ENCODE peak calls at places on chromosomes 4 and X, in nine cellular contexts. One of them, this sample, is unnamed.
A peak's percentile ranks its signal among the peaks of the same experiment; 100 is the strongest.

GRCh38 chrX:107894038-107894437 is 68.4 kb downstream of the MID2 start:
- DNase-seq in Calu3: peak; percentile 42
- DNase-seq in stimulated activated CD8-positive, alpha-beta memory T cell treated with anti-CD3 and anti-CD28 coated beads, Interleukin-4, amount 100 ng/mL, for 24 hours: no peak
- DNase-seq in frontal cortex: peak; percentile 1
- DNase-seq in non-pigmented ciliary epithelial cell: no peak
- DNase-seq in K562: peak; percentile 36
- DNase-seq in NCI-H524: peak; percentile 58
- DNase-seq in posterior cingulate gyrus: no peak
- DNase-seq in H54: peak; percentile 21
- DNase-seq in this sample: peak; percentile 7

GRCh38 chrX:4588056-4588455 is 874.6 kb upstream of the PRKX start:
- DNase-seq in Calu3: no peak
- DNase-seq in stimulated activated CD8-positive, alpha-beta memory T cell treated with anti-CD3 and anti-CD28 coated beads, Interleukin-4, amount 100 ng/mL, for 24 hours: no peak
- DNase-seq in frontal cortex: no peak
- DNase-seq in non-pigmented ciliary epithelial cell: no peak
- DNase-seq in K562: no peak
- DNase-seq in NCI-H524: no peak
- DNase-seq in posterior cingulate gyrus: no peak
- DNase-seq in H54: no peak
- DNase-seq in this sample: no peak

GRCh38 chr4:154364012-154364863 is 127.4 kb downstream of the DCHS2 start:
- DNase-seq in Calu3: no peak
- DNase-seq in stimulated activated CD8-positive, alpha-beta memory T cell treated with anti-CD3 and anti-CD28 coated beads, Interleukin-4, amount 100 ng/mL, for 24 hours: no peak
- DNase-seq in frontal cortex: no peak
- DNase-seq in non-pigmented ciliary epithelial cell: no peak
- DNase-seq in K562: no peak
- DNase-seq in NCI-H524: no peak
- DNase-seq in posterior cingulate gyrus: no peak
- DNase-seq in H54: no peak
- DNase-seq in this sample: no peak

GRCh38 chr4:176409627-176410026 is 89.9 kb downstream of the SPCS3 start:
- DNase-seq in Calu3: no peak
- DNase-seq in stimulated activated CD8-positive, alpha-beta memory T cell treated with anti-CD3 and anti-CD28 coated beads, Interleukin-4, amount 100 ng/mL, for 24 hours: no peak
- DNase-seq in frontal cortex: no peak
- DNase-seq in non-pigmented ciliary epithelial cell: no peak
- DNase-seq in K562: no peak
- DNase-seq in NCI-H524: no peak
- DNase-seq in posterior cingulate gyrus: no peak
- DNase-seq in H54: no peak
- DNase-seq in this sample: no peak

GRCh38 chrX:111511477-111511876 is at the start of gene SERTM2:
- DNase-seq in Calu3: no peak
- DNase-seq in stimulated activated CD8-positive, alpha-beta memory T cell treated with anti-CD3 and anti-CD28 coated beads, Interleukin-4, amount 100 ng/mL, for 24 hours: no peak
- DNase-seq in frontal cortex: no peak
- DNase-seq in non-pigmented ciliary epithelial cell: no peak
- DNase-seq in K562: no peak
- DNase-seq in NCI-H524: peak; percentile 52
- DNase-seq in posterior cingulate gyrus: no peak
- DNase-seq in H54: no peak
- DNase-seq in this sample: peak; percentile 20

GRCh38 chrX:20218809-20219505 is 47.8 kb downstream of the RPS6KA3 start:
- DNase-seq in Calu3: peak; percentile 58
- DNase-seq in stimulated activated CD8-positive, alpha-beta memory T cell treated with anti-CD3 and anti-CD28 coated beads, Interleukin-4, amount 100 ng/mL, for 24 hours: no peak
- DNase-seq in frontal cortex: no peak
- DNase-seq in non-pigmented ciliary epithelial cell: no peak
- DNase-seq in K562: peak; percentile 11
- DNase-seq in NCI-H524: no peak
- DNase-seq in posterior cingulate gyrus: no peak
- DNase-seq in H54: no peak
- DNase-seq in this sample: no peak

GRCh38 chr4:53483250-53483649 is 105.8 kb downstream of the FIP1L1 start:
- DNase-seq in Calu3: no peak
- DNase-seq in stimulated activated CD8-positive, alpha-beta memory T cell treated with anti-CD3 and anti-CD28 coated beads, Interleukin-4, amount 100 ng/mL, for 24 hours: no peak
- DNase-seq in frontal cortex: no peak
- DNase-seq in non-pigmented ciliary epithelial cell: no peak
- DNase-seq in K562: no peak
- DNase-seq in NCI-H524: no peak
- DNase-seq in posterior cingulate gyrus: no peak
- DNase-seq in H54: no peak
- DNase-seq in this sample: no peak

GRCh38 chrX:119145241-119145653 is 17.6 kb upstream of the KIAA1210 start:
- DNase-seq in Calu3: peak; percentile 24
- DNase-seq in stimulated activated CD8-positive, alpha-beta memory T cell treated with anti-CD3 and anti-CD28 coated beads, Interleukin-4, amount 100 ng/mL, for 24 hours: no peak
- DNase-seq in frontal cortex: no peak
- DNase-seq in non-pigmented ciliary epithelial cell: no peak
- DNase-seq in K562: no peak
- DNase-seq in NCI-H524: peak; percentile 7
- DNase-seq in posterior cingulate gyrus: no peak
- DNase-seq in H54: peak; percentile 12
- DNase-seq in this sample: no peak

This sample was measured in Ammon's horn.